ENCODE peak calls at places on chromosomes 16 and 17, in seven cellular contexts. One of them, this sample, is unnamed.

GRCh38 chr17:41555105-41555887 is 16.6 kb downstream of the KRT9 start:
- DNase-seq in SHP77: no peak
- DNase-seq in RCC 7860: no peak
- DNase-seq in WTC11: no peak
- DNase-seq in left lung: no peak
- DNase-seq in NCI-H748 treated with DMSO at 0.1 percent for 48 hours: no peak
- DNase-seq in C1 segment of cervical spinal cord: no peak
- DNase-seq in this sample: no peak

GRCh38 chr16:73036074-73036826 is 11.7 kb downstream of the ZFHX3 start:
- DNase-seq in SHP77: no peak
- DNase-seq in RCC 7860: no peak
- DNase-seq in WTC11: peak; percentile 63
- DNase-seq in left lung: no peak
- DNase-seq in NCI-H748 treated with DMSO at 0.1 percent for 48 hours: no peak
- DNase-seq in C1 segment of cervical spinal cord: no peak
- DNase-seq in this sample: no peak

GRCh38 chr17:73286863-73287296 is 24.9 kb downstream of the CDC42EP4 start:
- DNase-seq in SHP77: no peak
- DNase-seq in RCC 7860: no peak
- DNase-seq in WTC11: no peak
- DNase-seq in left lung: peak; percentile 51
- DNase-seq in NCI-H748 treated with DMSO at 0.1 percent for 48 hours: no peak
- DNase-seq in C1 segment of cervical spinal cord: no peak
- DNase-seq in this sample: no peak

GRCh38 chr16:528111-529011 is 849 bp downstream of the CAPN15 start:
- DNase-seq in SHP77: no peak
- DNase-seq in RCC 7860: peak; percentile 61
- DNase-seq in WTC11: peak; percentile 44
- DNase-seq in left lung: no peak
- DNase-seq in NCI-H748 treated with DMSO at 0.1 percent for 48 hours: no peak
- DNase-seq in C1 segment of cervical spinal cord: no peak
- DNase-seq in this sample: no peak

GRCh38 chr17:65855245-65855644 is 293.8 kb upstream of the AXIN2 start:
- DNase-seq in SHP77: no peak
- DNase-seq in RCC 7860: peak; percentile 77
- DNase-seq in WTC11: no peak
- DNase-seq in left lung: no peak
- DNase-seq in NCI-H748 treated with DMSO at 0.1 percent for 48 hours: no peak
- DNase-seq in C1 segment of cervical spinal cord: no peak
- DNase-seq in this sample: no peak

GRCh38 chr16:89565506-89566372 is 5.3 kb downstream of the RPL13 start:
- DNase-seq in SHP77: peak; percentile 30
- DNase-seq in RCC 7860: peak; percentile 70
- DNase-seq in WTC11: peak; percentile 77
- DNase-seq in left lung: peak; percentile 88
- DNase-seq in NCI-H748 treated with DMSO at 0.1 percent for 48 hours: no peak
- DNase-seq in C1 segment of cervical spinal cord: no peak
- DNase-seq in this sample: peak; percentile 69

GRCh38 chr17:33292184-33292980 is 713 bp downstream of the ASIC2 start:
- DNase-seq in SHP77: peak; percentile 25
- DNase-seq in RCC 7860: no peak
- DNase-seq in WTC11: peak; percentile 66
- DNase-seq in left lung: peak; percentile 64
- DNase-seq in NCI-H748 treated with DMSO at 0.1 percent for 48 hours: no peak
- DNase-seq in C1 segment of cervical spinal cord: no peak
- DNase-seq in this sample: peak; percentile 81

GRCh38 chr17:55536205-55536604 is 25.0 kb upstream of the SMIM36 start:
- DNase-seq in SHP77: no peak
- DNase-seq in RCC 7860: no peak
- DNase-seq in WTC11: no peak
- DNase-seq in left lung: no peak
- DNase-seq in NCI-H748 treated with DMSO at 0.1 percent for 48 hours: no peak
- DNase-seq in C1 segment of cervical spinal cord: no peak
- DNase-seq in this sample: no peak

GRCh38 chr17:77002103-77003045 is 134.2 kb downstream of the MGAT5B start:
- DNase-seq in SHP77: peak; percentile 72
- DNase-seq in RCC 7860: peak; percentile 99
- DNase-seq in WTC11: no peak
- DNase-seq in left lung: no peak
- DNase-seq in NCI-H748 treated with DMSO at 0.1 percent for 48 hours: no peak
- DNase-seq in C1 segment of cervical spinal cord: no peak
- DNase-seq in this sample: no peak

GRCh38 chr16:47887496-47887895 is 268.3 kb downstream of the ABCC12 start:
- DNase-seq in SHP77: no peak
- DNase-seq in RCC 7860: peak; percentile 28
- DNase-seq in WTC11: peak; percentile 26
- DNase-seq in left lung: no peak
- DNase-seq in NCI-H748 treated with DMSO at 0.1 percent for 48 hours: no peak
- DNase-seq in C1 segment of cervical spinal cord: no peak
- DNase-seq in this sample: no peak

GRCh38 chr16:3063617-3064389 is 1.6 kb upstream of the IL32 start:
- DNase-seq in SHP77: no peak
- DNase-seq in RCC 7860: no peak
- DNase-seq in WTC11: no peak
- DNase-seq in left lung: no peak
- DNase-seq in NCI-H748 treated with DMSO at 0.1 percent for 48 hours: no peak
- DNase-seq in C1 segment of cervical spinal cord: no peak
- DNase-seq in this sample: no peak

GRCh38 chr17:76124582-76125390 is 16.3 kb downstream of the FOXJ1 start:
- DNase-seq in SHP77: no peak
- DNase-seq in RCC 7860: no peak
- DNase-seq in WTC11: peak; percentile 68
- DNase-seq in left lung: no peak
- DNase-seq in NCI-H748 treated with DMSO at 0.1 percent for 48 hours: no peak
- DNase-seq in C1 segment of cervical spinal cord: no peak
- DNase-seq in this sample: peak; percentile 54

GRCh38 chr17:6105608-6106007 is 35.4 kb downstream of the WSCD1 start:
- DNase-seq in SHP77: no peak
- DNase-seq in RCC 7860: no peak
- DNase-seq in WTC11: no peak
- DNase-seq in left lung: no peak
- DNase-seq in NCI-H748 treated with DMSO at 0.1 percent for 48 hours: no peak
- DNase-seq in C1 segment of cervical spinal cord: no peak
- DNase-seq in this sample: no peak

GRCh38 chr17:74373838-74374606 is 6.7 kb downstream of the GPR142 start:
- DNase-seq in SHP77: peak; percentile 92
- DNase-seq in RCC 7860: no peak
- DNase-seq in WTC11: no peak
- DNase-seq in left lung: no peak
- DNase-seq in NCI-H748 treated with DMSO at 0.1 percent for 48 hours: peak; percentile 6
- DNase-seq in C1 segment of cervical spinal cord: peak; percentile 50
- DNase-seq in this sample: peak; percentile 43

GRCh38 chr17:73533801-73534574 is 110.3 kb downstream of the SDK2 start:
- DNase-seq in SHP77: no peak
- DNase-seq in RCC 7860: no peak
- DNase-seq in WTC11: no peak
- DNase-seq in left lung: no peak
- DNase-seq in NCI-H748 treated with DMSO at 0.1 percent for 48 hours: no peak
- DNase-seq in C1 segment of cervical spinal cord: no peak
- DNase-seq in this sample: no peak

GRCh38 chr17:37791434-37791833 is 46.6 kb upstream of the HNF1B start:
- DNase-seq in SHP77: peak; percentile 7
- DNase-seq in RCC 7860: peak; percentile 21
- DNase-seq in WTC11: peak; percentile 30
- DNase-seq in left lung: no peak
- DNase-seq in NCI-H748 treated with DMSO at 0.1 percent for 48 hours: no peak
- DNase-seq in C1 segment of cervical spinal cord: no peak
- DNase-seq in this sample: no peak

GRCh38 chr17:5619088-5619740 is 34.9 kb upstream of the NLRP1 start:
- DNase-seq in SHP77: peak; percentile 55
- DNase-seq in RCC 7860: peak; percentile 40
- DNase-seq in WTC11: no peak
- DNase-seq in left lung: no peak
- DNase-seq in NCI-H748 treated with DMSO at 0.1 percent for 48 hours: peak; percentile 100
- DNase-seq in C1 segment of cervical spinal cord: no peak
- DNase-seq in this sample: peak; percentile 42

GRCh38 chr17:39244600-39245570 is 19.1 kb upstream of the STAC2 start:
- DNase-seq in SHP77: peak; percentile 72
- DNase-seq in RCC 7860: peak; percentile 51
- DNase-seq in WTC11: peak; percentile 98
- DNase-seq in left lung: peak; percentile 91
- DNase-seq in NCI-H748 treated with DMSO at 0.1 percent for 48 hours: peak; percentile 56
- DNase-seq in C1 segment of cervical spinal cord: peak; percentile 32
- DNase-seq in this sample: peak; percentile 90

GRCh38 chr16:72821551-72821950 is 226.4 kb downstream of the ZFHX3 start:
- DNase-seq in SHP77: no peak
- DNase-seq in RCC 7860: no peak
- DNase-seq in WTC11: no peak
- DNase-seq in left lung: no peak
- DNase-seq in NCI-H748 treated with DMSO at 0.1 percent for 48 hours: no peak
- DNase-seq in C1 segment of cervical spinal cord: no peak
- DNase-seq in this sample: no peak

GRCh38 chr17:63476857-63477470 is at the start of gene ACE:
- DNase-seq in SHP77: peak; percentile 47
- DNase-seq in RCC 7860: no peak
- DNase-seq in WTC11: peak; percentile 77
- DNase-seq in left lung: peak; percentile 82
- DNase-seq in NCI-H748 treated with DMSO at 0.1 percent for 48 hours: peak; percentile 51
- DNase-seq in C1 segment of cervical spinal cord: no peak
- DNase-seq in this sample: peak; percentile 75

GRCh38 chr16:1057252-1057932 is 15.2 kb upstream of the SSTR5 start:
- DNase-seq in SHP77: peak; percentile 25
- DNase-seq in RCC 7860: no peak
- DNase-seq in WTC11: peak; percentile 81
- DNase-seq in left lung: no peak
- DNase-seq in NCI-H748 treated with DMSO at 0.1 percent for 48 hours: no peak
- DNase-seq in C1 segment of cervical spinal cord: no peak
- DNase-seq in this sample: no peak

GRCh38 chr16:19601083-19601976 is 45.8 kb downstream of the VPS35L start:
- DNase-seq in SHP77: no peak
- DNase-seq in RCC 7860: peak; percentile 7
- DNase-seq in WTC11: no peak
- DNase-seq in left lung: no peak
- DNase-seq in NCI-H748 treated with DMSO at 0.1 percent for 48 hours: no peak
- DNase-seq in C1 segment of cervical spinal cord: peak; percentile 16
- DNase-seq in this sample: peak; percentile 37

GRCh38 chr17:40614431-40615294 is 33.0 kb downstream of the SMARCE1 start:
- DNase-seq in SHP77: no peak
- DNase-seq in RCC 7860: no peak
- DNase-seq in WTC11: no peak
- DNase-seq in left lung: no peak
- DNase-seq in NCI-H748 treated with DMSO at 0.1 percent for 48 hours: no peak
- DNase-seq in C1 segment of cervical spinal cord: no peak
- DNase-seq in this sample: no peak

GRCh38 chr16:67528222-67528869 is at the start of gene RIPOR1:
- DNase-seq in SHP77: peak; percentile 2
- DNase-seq in RCC 7860: peak; percentile 20
- DNase-seq in WTC11: peak; percentile 53
- DNase-seq in left lung: no peak
- DNase-seq in NCI-H748 treated with DMSO at 0.1 percent for 48 hours: no peak
- DNase-seq in C1 segment of cervical spinal cord: peak; percentile 40
- DNase-seq in this sample: peak; percentile 52

GRCh38 chr16:85327731-85328664 is 215.7 kb upstream of the CIBAR2 start:
- DNase-seq in SHP77: no peak
- DNase-seq in RCC 7860: no peak
- DNase-seq in WTC11: peak; percentile 92
- DNase-seq in left lung: no peak
- DNase-seq in NCI-H748 treated with DMSO at 0.1 percent for 48 hours: peak; percentile 66
- DNase-seq in C1 segment of cervical spinal cord: peak; percentile 14
- DNase-seq in this sample: peak; percentile 71

This sample was measured in SK-N-DZ.